ENCODE peak calls at places on chromosomes 5 and 9, in seven cellular contexts. V is ovary; L is LoVo; U is GM19239; T is lower lobe of right lung; R is stimulated activated CD4-positive, alpha-beta T cell treated with anti-CD3 and anti-CD28 coated beads, Interleukin-4, amount 100 ng/mL, for 4 hours; A is iris pigment epithelial cell. I is an unnamed sample.

GRCh38 chr9:126516936-126517750 is 96.6 kb upstream of the LMX1B start:
- DNase-seq in V (no peak), R (peak), T (peak), U (no peak), L (peak), A (peak), I (no peak)

GRCh38 chr5:174235993-174236528 is 190.6 kb downstream of the NSG2 start:
- DNase-seq in T (no peak), U (no peak), A (no peak), V (no peak), L (no peak), R (no peak), I (no peak)

GRCh38 chr9:134182554-134183219 is 18.3 kb upstream of the RNU6ATAC start:
- DNase-seq in L (no peak), V (peak), T (no peak), R (no peak), A (no peak), U (no peak), I (no peak)

GRCh38 chr9:12702160-12702758 is 9.1 kb downstream of the TYRP1 start:
- DNase-seq in A (peak), R (no peak), T (peak), L (peak), V (no peak), U (no peak), I (no peak)

GRCh38 chr5:181151146-181151545 is 3.8 kb downstream of the OR2V2 start:
- DNase-seq in U (no peak), T (no peak), A (no peak), R (no peak), V (no peak), L (no peak), I (no peak)

GRCh38 chr9:120544441-120544840 is 35.5 kb downstream of the CDK5RAP2 start:
- DNase-seq in T (no peak), A (no peak), R (no peak), U (no peak), V (no peak), L (no peak), I (no peak)

GRCh38 chr5:143536364-143536763 is 132.9 kb upstream of the NR3C1 start:
- DNase-seq in T (no peak), R (no peak), V (no peak), L (peak), A (peak), U (no peak), I (no peak)

GRCh38 chr9:120032639-120033038 is 547.3 kb downstream of the CDK5RAP2 start:
- DNase-seq in T (no peak), L (no peak), V (no peak), A (no peak), R (no peak), U (no peak), I (no peak)

GRCh38 chr5:83720805-83721431 is at the start of gene HAPLN1:
- DNase-seq in V (no peak), T (no peak), R (no peak), A (peak), L (no peak), U (no peak), I (no peak)

GRCh38 chr5:104431946-104432345 is 869.4 kb upstream of the NUDT12 start:
- DNase-seq in V (no peak), R (no peak), U (no peak), L (no peak), A (no peak), T (no peak), I (no peak)

GRCh38 chr5:6861667-6862066 is 148.4 kb downstream of the TENT4A start:
- DNase-seq in L (no peak), V (no peak), R (no peak), U (no peak), T (no peak), A (no peak), I (no peak)

GRCh38 chr5:102152906-102153787 is 142.9 kb downstream of the SLCO4C1 start:
- DNase-seq in L (peak), V (no peak), A (peak), U (peak), T (no peak), R (no peak), I (no peak)

GRCh38 chr5:175649967-175650366 is 7.9 kb upstream of the HRH2 start:
- DNase-seq in L (no peak), R (no peak), U (no peak), A (no peak), T (no peak), V (no peak), I (no peak)

GRCh38 chr9:133952598-133953550 is 39.2 kb downstream of the VAV2 start:
- DNase-seq in U (no peak), T (peak), R (no peak), L (no peak), A (no peak), V (no peak), I (no peak)